ENCODE peak calls at places on chromosomes 11 and 22, in nine cellular contexts. X is dermis microvascular lymphatic vessel endothelial cell; W is T47D; H is stimulated activated CD8-positive, alpha-beta memory T cell treated with anti-CD3 and anti-CD28 coated beads, Interleukin-2, amount 100 ng/mL, for 1 hour; C is activated T-cell treated with anti-CD3 and anti-CD28 coated beads for 1 hour; U is COR-L47; A is GM18507; S is NCI-H1105 treated with DMSO at 0.1 percent for 48 hours; P is tibial artery. Z is an unnamed sample.

GRCh38 chr11:110478410-110478809 is 48.7 kb downstream of the FDX1 start:
- DNase-seq in A (no peak), C (no peak), H (no peak), U (no peak), S (no peak), X (no peak), P (no peak), W (no peak), Z (peak)

GRCh38 chr22:48101704-48102103 is 1339.3 kb downstream of the TBC1D22A start:
- DNase-seq in C (no peak), A (no peak), S (no peak), P (no peak), X (no peak), U (no peak), W (no peak), H (no peak), Z (no peak)

GRCh38 chr11:35290876-35291275 is 128.5 kb downstream of the SLC1A2 start:
- DNase-seq in A (no peak), X (no peak), U (no peak), C (no peak), S (no peak), H (no peak), P (no peak), W (peak), Z (no peak)

GRCh38 chr11:78061921-78062311 is 1.7 kb upstream of the THRSP start:
- DNase-seq in C (no peak), X (no peak), W (no peak), U (no peak), H (no peak), A (no peak), P (no peak), S (no peak), Z (no peak)

GRCh38 chr11:108496643-108497256 is 1.4 kb downstream of the POGLUT3 start:
- DNase-seq in W (peak), A (no peak), U (no peak), X (no peak), C (no peak), S (no peak), H (no peak), P (no peak), Z (no peak)

GRCh38 chr11:119759324-119759723 is 30.3 kb upstream of the NECTIN1 start:
- DNase-seq in A (no peak), S (no peak), X (no peak), H (no peak), C (no peak), W (no peak), P (no peak), U (no peak), Z (no peak)

GRCh38 chr11:73154178-73154577 is 12.1 kb upstream of the FCHSD2 start:
- DNase-seq in S (no peak), H (no peak), U (no peak), C (peak), W (no peak), A (no peak), P (peak), X (no peak), Z (no peak)

GRCh38 chr11:10725114-10725906 is 25.7 kb upstream of the CTR9 start:
- DNase-seq in H (no peak), X (no peak), C (no peak), P (no peak), W (no peak), U (no peak), A (no peak), S (no peak), Z (no peak)

GRCh38 chr11:102469196-102469821 is 16.7 kb upstream of the TMEM123 start:
- DNase-seq in C (no peak), P (no peak), X (peak), A (no peak), S (no peak), W (no peak), U (no peak), H (no peak), Z (no peak)

GRCh38 chr11:35362571-35362980 is 56.8 kb downstream of the SLC1A2 start:
- DNase-seq in W (no peak), U (no peak), S (no peak), H (no peak), X (no peak), A (no peak), P (no peak), C (no peak), Z (no peak)

GRCh38 chr11:11977206-11977938 is 31.1 kb downstream of the DKK3 start:
- DNase-seq in S (no peak), P (peak), C (no peak), W (peak), A (no peak), U (no peak), H (no peak), X (peak), Z (no peak)

GRCh38 chr22:20523118-20523983 is 15.9 kb downstream of the MED15 start:
- DNase-seq in P (no peak), S (no peak), U (no peak), W (no peak), A (no peak), C (no peak), X (no peak), H (no peak), Z (no peak)

GRCh38 chr22:45482169-45482568 is 20.5 kb upstream of the FBLN1 start:
- DNase-seq in P (no peak), W (no peak), C (no peak), X (no peak), A (no peak), U (no peak), S (no peak), H (no peak), Z (no peak)

GRCh38 chr11:95301497-95301896 is 70.5 kb upstream of the SESN3 start:
- DNase-seq in W (no peak), C (no peak), P (no peak), S (peak), U (no peak), H (no peak), A (no peak), X (no peak), Z (no peak)

GRCh38 chr22:35612903-35613302 is 4.2 kb downstream of the MB start:
- DNase-seq in C (no peak), X (no peak), S (no peak), H (no peak), U (no peak), W (no peak), P (no peak), A (no peak), Z (no peak)

GRCh38 chr11:124644426-124645280 is 22.0 kb downstream of the TBRG1 start:
- DNase-seq in U (peak), S (peak), A (no peak), X (peak), H (peak), P (peak), C (peak), W (peak), Z (peak)

GRCh38 chr11:2930705-2931415 is 1.6 kb upstream of the PHLDA2 start:
- DNase-seq in S (peak), W (peak), P (peak), H (no peak), C (no peak), U (peak), X (peak), A (peak), Z (peak)

GRCh38 chr11:119742263-119742861 is 13.4 kb upstream of the NECTIN1 start:
- DNase-seq in W (no peak), U (no peak), S (no peak), P (no peak), C (no peak), X (no peak), H (no peak), A (no peak), Z (peak)

GRCh38 chr11:77752518-77752917 is 68.0 kb downstream of the RSF1 start:
- DNase-seq in S (no peak), X (no peak), C (no peak), H (no peak), W (no peak), P (no peak), U (no peak), A (no peak), Z (no peak)

GRCh38 chr22:41094036-41094435 is 1.6 kb downstream of the EP300 start:
- DNase-seq in H (no peak), W (no peak), P (no peak), X (peak), U (no peak), S (peak), A (no peak), C (no peak), Z (no peak)

GRCh38 chr11:100876826-100877545 is 189.9 kb downstream of the ARHGAP42 start:
- DNase-seq in C (no peak), A (no peak), S (no peak), U (no peak), X (peak), W (no peak), H (no peak), P (no peak), Z (no peak)

GRCh38 chr11:1224109-1224485 is 1.2 kb downstream of the MUC5B start:
- DNase-seq in C (no peak), U (no peak), W (no peak), H (no peak), P (peak), A (no peak), S (no peak), X (no peak), Z (no peak)

GRCh38 chr22:30564045-30564765 is 10.3 kb downstream of the GAL3ST1 start:
- DNase-seq in C (no peak), P (no peak), X (no peak), A (no peak), H (no peak), S (no peak), U (no peak), W (no peak), Z (no peak)

GRCh38 chr22:46737105-46737975 is 712 bp downstream of the CERK start:
- DNase-seq in H (no peak), X (peak), P (no peak), C (peak), S (no peak), U (no peak), A (no peak), W (no peak), Z (peak)

GRCh38 chr22:43925433-43926348 is 2.1 kb downstream of the PNPLA3 start:
- DNase-seq in H (no peak), A (no peak), U (no peak), W (peak), S (no peak), X (no peak), C (no peak), P (no peak), Z (no peak)

GRCh38 chr11:80346660-80347059 is 905.8 kb upstream of the TENM4 start:
- DNase-seq in X (no peak), U (no peak), W (no peak), H (no peak), C (no peak), A (no peak), P (no peak), S (no peak), Z (no peak)

GRCh38 chr11:65646921-65647701 is 9.2 kb downstream of the SIPA1 start:
- DNase-seq in H (no peak), W (no peak), X (no peak), S (no peak), U (no peak), P (peak), A (no peak), C (no peak), Z (no peak)

GRCh38 chr11:31445621-31446020 is 63.8 kb downstream of the IMMP1L start:
- DNase-seq in X (no peak), P (no peak), C (no peak), U (no peak), H (no peak), A (no peak), S (no peak), W (no peak), Z (no peak)

GRCh38 chr11:76861490-76861953 is 804 bp downstream of the ACER3 start:
- DNase-seq in P (no peak), U (no peak), C (no peak), W (no peak), A (no peak), H (no peak), S (no peak), X (peak), Z (no peak)

GRCh38 chr11:88508808-88509581 is 171.5 kb upstream of the CTSC start:
- DNase-seq in S (peak), X (peak), A (peak), P (peak), U (no peak), C (no peak), H (no peak), W (no peak), Z (peak)

GRCh38 chr11:22441831-22442230 is 103.7 kb downstream of the SLC17A6 start:
- DNase-seq in P (no peak), H (no peak), S (no peak), X (no peak), U (no peak), W (no peak), C (no peak), A (no peak), Z (no peak)

GRCh38 chr11:10267821-10268220 is 26.2 kb downstream of the SBF2 start:
- DNase-seq in C (no peak), W (no peak), U (no peak), S (no peak), X (no peak), P (no peak), H (no peak), A (no peak), Z (no peak)

GRCh38 chr11:33410086-33410765 is 153.0 kb downstream of the HIPK3 start:
- DNase-seq in S (no peak), C (no peak), P (no peak), W (no peak), X (no peak), U (no peak), H (no peak), A (no peak), Z (no peak)

GRCh38 chr11:45383229-45383628 is 97.1 kb upstream of the SYT13 start:
- DNase-seq in P (no peak), H (no peak), S (no peak), A (no peak), C (no peak), U (no peak), W (no peak), X (no peak), Z (no peak)

GRCh38 chr11:17734986-17735822 is 623 bp downstream of the KCNC1 start:
- DNase-seq in U (peak), W (peak), X (peak), S (peak), A (no peak), P (peak), H (no peak), C (no peak), Z (peak)

GRCh38 chr11:62665630-62666258 is 632 bp downstream of the CSKMT start:
- DNase-seq in U (peak), P (peak), S (no peak), X (peak), W (peak), A (no peak), H (peak), C (peak), Z (no peak)